ENCODE peak calls at places on chromosomes 12 and 14, in five cellular contexts. I, F, L, W and Q are unnamed samples.

GRCh38 chr12:115632323-115632722 is 645.2 kb downstream of the MED13L start:
- DNase-seq in F (no peak), L (no peak), I (no peak), W (no peak), Q (no peak)

GRCh38 chr12:106753526-106753925 is 21.0 kb upstream of the RIC8B start:
- DNase-seq in W (peak), I (no peak), F (no peak), L (no peak), Q (no peak)

GRCh38 chr14:88518592-88519512 is 36.0 kb downstream of the PTPN21 start:
- DNase-seq in W (no peak), F (no peak), I (peak), L (peak), Q (peak)

GRCh38 chr14:63282997-63283396 is 35.7 kb downstream of the GPHB5 start:
- DNase-seq in I (no peak), L (no peak), W (no peak), F (no peak), Q (no peak)

GRCh38 chr12:12992418-12993175 is 7.5 kb downstream of the HEBP1 start:
- DNase-seq in W (no peak), L (no peak), I (peak), F (no peak), Q (peak)

GRCh38 chr14:61260939-61261776 is 20.0 kb downstream of the TMEM30B start:
- DNase-seq in I (peak), W (no peak), L (peak), F (no peak), Q (peak)

GRCh38 chr12:112907415-112908157 is 824 bp downstream of the OAS1 start:
- DNase-seq in I (no peak), L (no peak), F (no peak), W (no peak), Q (no peak)

GRCh38 chr12:122064780-122065588 is 13.6 kb upstream of the MLXIP start:
- DNase-seq in I (peak), F (no peak), W (no peak), L (peak), Q (peak)

GRCh38 chr12:131860472-131861260 is 32.5 kb downstream of the MMP17 start:
- DNase-seq in L (no peak), I (peak), W (no peak), F (no peak), Q (peak)

GRCh38 chr14:52878469-52878868 is 72.4 kb downstream of the FERMT2 start:
- DNase-seq in I (no peak), L (no peak), W (no peak), F (no peak), Q (no peak)

GRCh38 chr14:24481622-24482324 is 26.3 kb downstream of the CMA1 start:
- DNase-seq in I (peak), W (peak), L (no peak), F (no peak), Q (peak)